ENCODE peak calls at places on chromosomes 6 and 20, in six cellular contexts. V is colonic mucosa; P is neuronal stem cell; L is right lobe of liver; F is heart left ventricle; Y is effector memory CD4-positive, alpha-beta T cell. I is an unnamed sample. For H3K9me3, the result is how much of the 10 kb centered on the place peaks cover.

GRCh38 chr6:1461207-1461606 is 71.8 kb downstream of the FOXF2 start:
- DNase-seq in P (no peak), L (no peak), F (no peak), V (no peak), Y (no peak), I (no peak)

GRCh38 chr6:152094992-152095592 is 287.6 kb downstream of the ESR1 start:
- DNase-seq in V (peak), Y (no peak), L (peak), P (no peak), F (peak), I (peak)

GRCh38 chr6:3884007-3884745 is 35.0 kb downstream of the FAM50B start:
- DNase-seq in F (no peak), Y (no peak), P (no peak), L (no peak), V (no peak), I (no peak)

GRCh38 chr6:121695346-121695745 is 259.9 kb downstream of the GJA1 start:
- DNase-seq in Y (no peak), F (no peak), L (no peak), P (no peak), V (no peak), I (no peak)

GRCh38 chr6:128414943-128415342 is 105.5 kb downstream of the PTPRK start:
- DNase-seq in L (no peak), V (no peak), P (no peak), Y (no peak), F (no peak), I (no peak)

GRCh38 chr20:50170549-50171220 is 17.2 kb upstream of the PEDS1 start:
- DNase-seq in P (no peak), Y (no peak), F (no peak), V (no peak), L (no peak), I (no peak)

GRCh38 chr6:106773956-106774629 is 144.7 kb downstream of the QRSL1 start:
- DNase-seq in Y (no peak), F (no peak), L (no peak), V (no peak), P (no peak), I (no peak)

GRCh38 chr6:117545161-117545595 is 57.1 kb downstream of the GOPC start:
- DNase-seq in L (no peak), V (no peak), Y (no peak), P (no peak), F (no peak), I (no peak)

GRCh38 chr6:43850314-43851203 is 80.5 kb downstream of the VEGFA start:
- DNase-seq in Y (no peak), L (no peak), P (no peak), V (no peak), F (no peak), I (no peak)

GRCh38 chr6:68317366-68317765 is 317.7 kb upstream of the ADGRB3 start:
- DNase-seq in Y (no peak), L (no peak), P (no peak), F (no peak), V (no peak), I (no peak)

GRCh38 chr6:376823-377571 is 14.6 kb upstream of the IRF4 start:
- DNase-seq in V (no peak), P (no peak), Y (no peak), F (no peak), L (no peak), I (no peak)

GRCh38 chr6:166786704-166787293 is 159.7 kb upstream of the RPS6KA2 start:
- DNase-seq in L (no peak), Y (no peak), F (no peak), V (peak), P (peak), I (peak)

GRCh38 chr20:49543071-49543857 is 24.7 kb downstream of the PTGIS start:
- DNase-seq in L (no peak), F (no peak), V (no peak), P (no peak), Y (no peak), I (no peak)

GRCh38 chr6:142378138-142378875 is 76.5 kb downstream of the ADGRG6 start:
- DNase-seq in V (no peak), P (no peak), L (no peak), Y (no peak), F (no peak), I (no peak)

GRCh38 chr20:63625771-63626423 is 1.0 kb downstream of the GMEB2 start:
- DNase-seq in Y (no peak), F (no peak), L (peak), P (no peak), V (no peak), I (no peak)

GRCh38 chr20:32537657-32538525 is 47.2 kb downstream of the NOL4L start:
- DNase-seq in F (no peak), Y (no peak), L (no peak), P (no peak), V (no peak), I (peak)

GRCh38 chr6:26240981-26241770 is 123.8 kb upstream of the BTN3A2 start:
- DNase-seq in V (no peak), F (no peak), P (no peak), Y (peak), L (peak), I (peak)

GRCh38 chr20:61959301-61959700 is 106.4 kb downstream of the TAF4 start:
- DNase-seq in P (no peak), F (peak), L (no peak), Y (no peak), V (no peak), I (no peak)

GRCh38 chr20:6623989-6624388 is 143.5 kb upstream of the BMP2 start:
- DNase-seq in P (peak), V (peak), F (no peak), Y (no peak), L (no peak), I (no peak)

GRCh38 chr6:149457316-149457884 is 27.4 kb downstream of the ZC3H12D start:
- DNase-seq in L (no peak), V (no peak), P (no peak), Y (no peak), F (no peak), I (no peak)

GRCh38 chr6:38346291-38347079 is 293.2 kb downstream of the BTBD9 start:
- DNase-seq in L (no peak), V (no peak), P (no peak), F (no peak), Y (no peak), I (no peak)

GRCh38 chr20:31824554-31825313 is 5.6 kb downstream of the MYLK2 start:
- DNase-seq in L (no peak), Y (no peak), P (no peak), F (no peak), V (no peak), I (no peak)

GRCh38 chr6:141203902-141204575 is 928.7 kb upstream of the GJE1 start:
- DNase-seq in V (no peak), P (no peak), F (no peak), L (no peak), Y (no peak), I (no peak)

GRCh38 chr6:168169624-168170023 is 90.6 kb upstream of the FRMD1 start:
- DNase-seq in P (no peak), F (no peak), L (no peak), Y (no peak), V (no peak), I (no peak)

GRCh38 chr6:80271074-80271473 is 164.6 kb downstream of the BCKDHB start:
- DNase-seq in V (no peak), Y (no peak), P (no peak), L (no peak), F (no peak), I (no peak)

GRCh38 chr20:61520761-61521460 is 268.9 kb downstream of the CDH4 start:
- DNase-seq in V (no peak), L (no peak), P (no peak), F (no peak), Y (no peak), I (no peak)

GRCh38 chr6:44977406-44977740 is 350.8 kb upstream of the RUNX2 start:
- DNase-seq in V (no peak), P (no peak), F (no peak), L (no peak), Y (peak), I (no peak)

GRCh38 chr20:46990017-46990810 is 95.6 kb downstream of the EYA2 start:
- DNase-seq in Y (no peak), V (peak), L (no peak), P (peak), F (no peak), I (peak)

GRCh38 chr6:87807423-87807978 is 105.5 kb upstream of the AKIRIN2 start:
- DNase-seq in V (no peak), L (no peak), F (no peak), P (no peak), Y (no peak), I (no peak)

GRCh38 chr20:35461620-35462019 is 6.2 kb downstream of the CEP250 start:
- DNase-seq in V (no peak), Y (no peak), F (no peak), P (no peak), L (no peak), I (no peak)

GRCh38 chr20:1396702-1397101 is 3.8 kb upstream of the FKBP1A start:
- DNase-seq in V (no peak), P (no peak), L (no peak), F (no peak), Y (no peak), I (no peak)

GRCh38 chr6:52922161-52922560 is 12.7 kb upstream of the GSTA3 start:
- DNase-seq in P (no peak), V (no peak), F (no peak), Y (no peak), L (no peak), I (no peak)

GRCh38 chr6:149317656-149318571 is at the start of gene TAB2:
- DNase-seq in L (peak), V (peak), F (peak), P (peak), Y (peak), I (peak)

GRCh38 chr6:107267634-107268033 is 152.3 kb upstream of the BEND3 start:
- DNase-seq in L (no peak), P (no peak), V (no peak), F (no peak), Y (no peak), I (no peak)

GRCh38 chr20:35541118-35541782 is 628 bp upstream of the ERGIC3 start:
- DNase-seq in V (no peak), Y (no peak), L (no peak), P (no peak), F (no peak), I (no peak)

DNA sequence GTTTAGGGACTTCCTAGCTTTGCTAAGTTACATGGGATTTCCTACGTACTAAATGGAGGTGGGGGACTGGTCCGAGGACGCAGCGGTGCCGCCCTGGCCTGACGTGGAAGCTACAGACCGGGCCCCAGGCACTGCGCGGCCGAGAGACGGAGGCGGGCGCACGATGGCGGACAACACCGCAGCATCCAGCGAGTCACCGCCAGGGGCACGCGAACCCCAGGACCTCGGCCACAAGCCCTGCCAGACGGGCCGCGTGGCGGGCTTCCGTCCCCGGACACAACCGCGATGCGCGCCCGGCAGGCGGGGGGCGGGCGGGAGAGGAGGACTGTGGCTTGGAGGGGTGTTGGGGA is 1516.9 kb upstream of the DEFB115 start:
- DNase-seq in P (no peak), Y (no peak), V (no peak), F (no peak), L (no peak), I (no peak)
- H3K9me3 ChIP-seq in P (under half), Y (under half), V (under half), F (under half), L (under half), I (under half)

DNA sequence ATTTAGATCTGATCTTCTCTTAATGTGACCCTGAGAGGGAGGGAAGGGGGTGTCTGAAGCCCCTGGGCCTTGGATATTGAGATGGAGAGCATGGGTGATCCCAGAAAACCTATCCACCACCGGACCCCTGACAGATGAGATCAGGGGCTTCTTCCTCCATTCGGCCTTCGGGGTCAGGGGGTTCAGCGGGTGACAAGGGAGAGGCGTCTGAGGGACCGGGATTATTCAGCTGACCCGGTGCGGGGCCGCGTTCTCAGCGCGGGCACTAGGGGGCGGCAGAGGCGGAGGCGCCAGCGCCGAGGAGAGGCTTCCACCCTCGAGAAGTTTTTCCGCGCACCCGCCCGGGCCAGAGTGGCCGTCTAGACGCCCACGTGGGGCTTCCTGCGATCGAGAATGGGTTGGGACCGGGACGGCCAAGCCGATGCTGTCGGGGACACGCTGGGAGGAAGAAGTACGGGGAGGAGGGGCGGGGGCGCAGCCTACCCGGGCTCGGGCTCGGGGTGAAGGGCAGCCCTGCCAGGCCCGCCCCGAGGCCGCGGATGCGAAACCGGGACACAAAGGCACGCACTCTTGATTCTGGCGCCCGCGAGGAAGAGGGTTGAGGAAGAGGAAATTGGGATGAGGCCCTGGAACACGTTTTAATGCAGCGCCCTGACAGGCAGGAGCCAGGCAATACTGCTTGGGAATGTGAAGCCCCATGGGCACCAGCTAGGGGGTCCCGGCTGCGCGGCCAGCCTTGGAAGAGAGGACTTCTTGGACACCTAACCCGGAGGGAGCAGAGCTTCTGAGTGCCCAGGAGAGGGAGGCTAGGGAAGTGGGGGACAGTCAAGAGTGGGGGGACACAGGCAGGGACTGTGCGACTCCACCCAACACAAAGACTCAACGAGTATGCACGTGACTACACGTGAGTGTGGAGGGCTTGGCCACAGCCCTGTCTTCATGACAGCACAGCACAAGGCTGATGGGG is 30.6 kb downstream of the COL11A2 start:
- DNase-seq in V (peak), Y (peak), P (peak), L (peak), F (peak), I (peak)
- H3K27ac ChIP-seq in V (peak), Y (no peak), P (no peak), L (no peak), F (peak), I (no peak)

DNA sequence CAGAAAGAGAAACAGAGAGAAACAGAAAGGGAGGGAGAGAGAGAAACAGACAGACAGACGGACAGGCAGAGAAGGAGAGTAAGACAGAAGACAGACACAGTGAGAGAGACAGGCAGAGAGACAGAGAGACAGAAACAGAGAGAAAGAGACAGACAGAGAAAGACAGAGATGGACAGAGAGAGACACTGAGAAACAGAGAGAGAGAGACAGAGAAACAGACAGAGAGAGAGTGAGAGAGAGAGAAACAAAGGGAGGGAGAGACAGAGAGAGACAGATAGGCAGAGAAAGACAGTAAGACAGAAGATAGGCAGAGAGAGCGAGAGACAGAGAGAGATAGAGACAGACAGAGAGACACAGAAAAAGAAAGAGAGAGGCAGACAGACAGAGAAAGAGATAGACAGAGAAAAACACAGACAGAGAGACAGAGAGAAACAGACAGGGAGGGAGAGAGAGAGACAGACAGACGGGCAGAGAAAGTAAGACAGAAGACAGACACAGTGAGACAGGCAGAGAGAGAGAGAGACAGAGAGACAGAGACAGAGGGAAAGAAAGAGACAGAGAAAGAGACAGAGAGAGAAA is 753.4 kb upstream of the DEFB115 start:
- DNase-seq in P (no peak), Y (no peak), F (no peak), L (no peak), V (no peak), I (no peak)
- H3K9me3 ChIP-seq in P (under half), Y (under half), F (under half), L (under half), V (under half), I (under half)

GRCh38 chr6:163281661-163282060 is 132.9 kb upstream of the QKI start:
- DNase-seq in Y (no peak), V (no peak), L (no peak), F (no peak), P (no peak), I (no peak)
- H3K27ac ChIP-seq in Y (no peak), V (no peak), L (no peak), F (no peak), P (no peak), I (no peak)

DNA sequence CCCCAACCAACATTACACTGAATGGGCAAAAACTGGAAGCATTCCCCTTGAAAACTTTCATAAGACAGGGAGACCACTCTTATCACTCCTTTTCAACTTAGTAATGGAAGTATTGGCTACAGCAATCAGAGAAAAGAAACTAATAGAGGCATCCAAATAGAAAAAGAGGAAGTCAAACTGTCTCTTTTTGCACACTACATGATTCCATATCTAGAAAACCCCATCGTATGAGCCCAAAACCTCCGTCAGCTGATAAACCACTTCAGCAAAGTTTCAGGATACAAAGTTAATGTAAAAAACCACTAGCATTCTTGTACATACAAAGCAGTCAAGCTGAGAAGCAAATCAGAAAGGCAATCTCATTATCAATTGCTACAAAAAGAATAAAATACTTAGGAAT is 580.4 kb upstream of the PTCHD4 start:
- DNase-seq in L (no peak), P (no peak), Y (no peak), V (no peak), F (no peak), I (no peak)
- H3K9me3 ChIP-seq in L (under half), P (under half), Y (under half), V (under half), F (under half), I (under half)

I was measured in CD4-positive, CD25-positive, alpha-beta regulatory T cell.